ENCODE peak calls at places on chromosomes 4 and X, in ten cellular contexts. V is HFF-Myc; B is stimulated activated CD8-positive, alpha-beta memory T cell treated with anti-CD3 and anti-CD28 coated beads, Interleukin-15, amount 100 ng/mL, for 4 hours; A is naive thymus-derived CD8-positive, alpha-beta T cell; E is CD4-positive, alpha-beta memory T cell; W is hypothalamus; D is Daoy; L is H7; R is CD8-positive, alpha-beta T cell; O is NCI-H524. M is an unnamed sample.

GRCh38 chrX:40402771-40403533 is 177.8 kb upstream of the ATP6AP2 start:
- DNase-seq in A (no peak), V (no peak), R (no peak), O (no peak), L (no peak), B (no peak), E (no peak), D (peak), W (no peak), M (peak)

GRCh38 chr4:37928896-37929537 is 31.2 kb upstream of the PTTG2 start:
- DNase-seq in O (no peak), A (no peak), V (no peak), D (peak), W (no peak), E (peak), L (no peak), B (no peak), R (no peak), M (no peak)

GRCh38 chr4:47031011-47031678 is at the start of gene GABRB1:
- DNase-seq in E (no peak), L (peak), V (no peak), B (no peak), O (peak), D (peak), R (no peak), A (no peak), W (peak), M (peak)

GRCh38 chr4:182975806-182976205 is 58.6 kb upstream of the DCTD start:
- DNase-seq in B (no peak), L (no peak), D (peak), W (no peak), E (no peak), R (no peak), A (no peak), V (peak), O (no peak), M (no peak)

GRCh38 chr4:183241322-183241640 is 78.8 kb downstream of the CLDN22 start:
- DNase-seq in A (no peak), E (no peak), L (no peak), R (no peak), O (no peak), V (no peak), W (no peak), B (no peak), D (peak), M (no peak)

GRCh38 chr4:1379801-1380331 is 26.4 kb downstream of the NKX1-1 start:
- DNase-seq in L (no peak), V (no peak), W (no peak), B (no peak), R (no peak), E (no peak), O (no peak), D (no peak), A (no peak), M (no peak)

GRCh38 chr4:77927991-77928925 is 65.6 kb downstream of the MRPL1 start:
- DNase-seq in L (no peak), O (no peak), W (no peak), D (no peak), A (no peak), E (no peak), R (no peak), V (peak), B (no peak), M (peak)

GRCh38 chr4:24551492-24552330 is 32.6 kb downstream of the DHX15 start:
- DNase-seq in E (no peak), D (no peak), A (no peak), V (no peak), L (no peak), B (no peak), O (no peak), R (no peak), W (no peak), M (no peak)

GRCh38 chrX:16223385-16223784 is 56.1 kb downstream of the MAGEB17 start:
- DNase-seq in E (no peak), B (no peak), V (no peak), L (no peak), R (no peak), O (no peak), A (no peak), W (no peak), D (no peak), M (no peak)

GRCh38 chr4:118587116-118587869 is 97.9 kb upstream of the METTL14 start:
- DNase-seq in D (no peak), E (no peak), R (no peak), A (no peak), B (no peak), V (no peak), L (no peak), O (no peak), W (no peak), M (no peak)

GRCh38 chr4:141587897-141588296 is 48.5 kb upstream of the IL15 start:
- DNase-seq in R (no peak), A (no peak), V (no peak), O (no peak), W (no peak), E (no peak), D (no peak), L (no peak), B (no peak), M (no peak)

GRCh38 chr4:174461438-174462106 is 60.7 kb downstream of the HPGD start:
- DNase-seq in A (no peak), W (no peak), O (no peak), L (no peak), R (no peak), B (no peak), V (no peak), E (no peak), D (no peak), M (peak)

GRCh38 chr4:5365071-5366008 is 314.1 kb downstream of the STK32B start:
- DNase-seq in R (no peak), B (no peak), E (no peak), O (no peak), V (peak), W (no peak), L (no peak), A (no peak), D (peak), M (peak)

GRCh38 chr4:7299908-7300710 is 107.8 kb downstream of the SORCS2 start:
- DNase-seq in B (no peak), E (no peak), W (no peak), V (no peak), R (no peak), L (no peak), O (no peak), A (no peak), D (no peak), M (no peak)

GRCh38 chrX:15206306-15206705 is 63.6 kb downstream of the ASB9 start:
- DNase-seq in E (no peak), B (no peak), W (no peak), R (no peak), A (no peak), O (no peak), L (no peak), D (no peak), V (no peak), M (peak)

GRCh38 chr4:33270403-33270802 is 2550.2 kb downstream of the PCDH7 start:
- DNase-seq in D (no peak), A (no peak), O (no peak), B (no peak), L (no peak), W (no peak), V (no peak), R (no peak), E (no peak), M (no peak)

GRCh38 chr4:123606946-123607542 is 210.4 kb downstream of the SPRY1 start:
- DNase-seq in R (no peak), E (no peak), V (no peak), D (no peak), W (no peak), O (no peak), A (no peak), B (no peak), L (no peak), M (no peak)

GRCh38 chr4:81682492-81682891 is 210.8 kb upstream of the RASGEF1B start:
- DNase-seq in D (no peak), E (no peak), R (no peak), L (no peak), A (no peak), V (no peak), O (peak), B (no peak), W (no peak), M (no peak)

GRCh38 chrX:57528670-57529255 is 63.0 kb upstream of the ZXDB start:
- DNase-seq in R (no peak), V (no peak), W (no peak), D (no peak), B (no peak), L (peak), A (peak), E (peak), O (no peak), M (peak)

GRCh38 chrX:76183289-76184057 is 10.6 kb downstream of the PBDC1 start:
- DNase-seq in W (no peak), O (no peak), B (no peak), E (no peak), L (no peak), D (peak), R (no peak), V (peak), A (no peak), M (peak)

GRCh38 chr4:107631568-107631967 is 88.5 kb downstream of the PAPSS1 start:
- DNase-seq in D (no peak), R (no peak), B (no peak), W (no peak), A (no peak), E (no peak), L (no peak), O (no peak), V (no peak), M (no peak)

GRCh38 chrX:31036895-31037294 is 34.9 kb downstream of the FTHL17 start:
- DNase-seq in E (no peak), R (no peak), V (peak), B (no peak), D (peak), O (no peak), L (peak), W (no peak), A (no peak), M (peak)

GRCh38 chr4:184612089-184612488 is 37.2 kb downstream of the CASP3 start:
- DNase-seq in E (no peak), L (no peak), O (no peak), W (no peak), V (no peak), A (no peak), D (no peak), R (no peak), B (no peak), M (peak)

GRCh38 chrX:99142745-99143144 is 1267.3 kb downstream of the PCDH19 start:
- DNase-seq in E (no peak), O (no peak), D (no peak), V (no peak), W (no peak), L (no peak), R (no peak), A (no peak), B (no peak), M (no peak)

GRCh38 chrX:118975831-118976598 is 1.6 kb downstream of the LONRF3 start:
- DNase-seq in O (peak), B (peak), V (no peak), W (peak), A (peak), D (peak), E (peak), R (peak), L (peak), M (peak)

GRCh38 chrX:103730746-103731508 is 20.2 kb downstream of the TMEM31 start:
- DNase-seq in W (no peak), E (no peak), B (no peak), R (no peak), D (peak), V (peak), L (no peak), O (no peak), A (no peak), M (no peak)

GRCh38 chrX:905828-906566 is 275.4 kb downstream of the SHOX start:
- DNase-seq in D (peak), R (no peak), E (no peak), A (no peak), O (no peak), V (no peak), L (no peak), B (no peak), W (no peak), M (no peak)

GRCh38 chrX:37685452-37686347 is at the start of gene XK:
- DNase-seq in O (no peak), E (peak), B (no peak), W (peak), L (peak), R (no peak), V (no peak), A (peak), D (peak), M (peak)

GRCh38 chr4:8688041-8688907 is 95.7 kb downstream of the CPZ start:
- DNase-seq in E (no peak), A (no peak), V (no peak), L (peak), D (peak), W (no peak), O (no peak), R (no peak), B (no peak), M (peak)

GRCh38 chr4:177032341-177032740 is 239.6 kb upstream of the VEGFC start:
- DNase-seq in B (no peak), W (no peak), V (no peak), R (no peak), E (no peak), A (no peak), D (no peak), L (no peak), O (no peak), M (no peak)

M was measured in small intestine.